ENCODE peak calls at places on chromosomes 6 and 20, in ten cellular contexts. Y is MCF 10A; B is H9; F is heart right ventricle; O is BJ; U is AG09309; M is A549; V is CD4-positive, alpha-beta T cell; W is hepatocyte; G is omental fat pad. E is an unnamed sample.

GRCh38 chr6:10481101-10481500 is 40.0 kb upstream of the GCNT2 start:
- DNase-seq in Y (no peak), B (no peak), F (no peak), O (no peak), U (no peak), M (no peak), V (no peak), W (no peak), G (no peak), E (no peak)

GRCh38 chr6:139287868-139288267 is 3.9 kb downstream of the TXLNB start:
- DNase-seq in Y (no peak), B (no peak), F (no peak), O (no peak), U (no peak), M (no peak), V (no peak), W (no peak), G (no peak), E (no peak)

GRCh38 chr6:139640453-139640852 is 266.0 kb upstream of the CITED2 start:
- DNase-seq in Y (no peak), B (no peak), F (no peak), O (no peak), U (no peak), M (no peak), V (no peak), W (no peak), G (no peak), E (no peak)

GRCh38 chr20:23826541-23827018 is at the start of gene CST2:
- DNase-seq in Y (no peak), B (peak), F (no peak), O (no peak), U (no peak), M (peak), V (no peak), W (no peak), G (no peak), E (no peak)

GRCh38 chr6:31945507-31946369 is at the start of gene CFB:
- DNase-seq in Y (peak), B (peak), F (peak), O (no peak), U (peak), M (peak), V (no peak), W (peak), G (peak), E (peak)

GRCh38 chr6:151763303-151763702 is 44.2 kb upstream of the ESR1 start:
- DNase-seq in Y (peak), B (no peak), F (no peak), O (no peak), U (no peak), M (no peak), V (no peak), W (no peak), G (no peak), E (no peak)

GRCh38 chr20:63745961-63746765 is 6.6 kb downstream of the SLC2A4RG start:
- DNase-seq in Y (no peak), B (no peak), F (no peak), O (no peak), U (no peak), M (no peak), V (no peak), W (peak), G (no peak), E (no peak)

GRCh38 chr6:123447315-123447937 is 189.3 kb downstream of the TRDN start:
- DNase-seq in Y (no peak), B (no peak), F (no peak), O (no peak), U (no peak), M (no peak), V (no peak), W (no peak), G (no peak), E (no peak)

GRCh38 chr6:79671605-79672266 is 40.6 kb downstream of the SH3BGRL2 start:
- DNase-seq in Y (peak), B (peak), F (peak), O (no peak), U (no peak), M (peak), V (peak), W (peak), G (no peak), E (peak)

GRCh38 chr6:28995093-28995650 is 9.9 kb downstream of the ZNF311 start:
- DNase-seq in Y (no peak), B (no peak), F (no peak), O (no peak), U (no peak), M (no peak), V (no peak), W (no peak), G (no peak), E (no peak)

GRCh38 chr6:25192562-25192961 is 86.6 kb upstream of the CARMIL1 start:
- DNase-seq in Y (peak), B (no peak), F (no peak), O (no peak), U (no peak), M (no peak), V (no peak), W (no peak), G (no peak), E (no peak)

GRCh38 chr6:87705070-87705691 is 3.1 kb upstream of the AKIRIN2 start:
- DNase-seq in Y (no peak), B (no peak), F (no peak), O (no peak), U (no peak), M (peak), V (no peak), W (peak), G (no peak), E (peak)

GRCh38 chr6:168291450-168291849 is 28.1 kb downstream of the DACT2 start:
- DNase-seq in Y (no peak), B (no peak), F (no peak), O (no peak), U (no peak), M (no peak), V (no peak), W (no peak), G (no peak), E (no peak)

GRCh38 chr6:124260337-124260736 is 456.7 kb downstream of the NKAIN2 start:
- DNase-seq in Y (no peak), B (no peak), F (no peak), O (no peak), U (no peak), M (no peak), V (no peak), W (no peak), G (no peak), E (no peak)

GRCh38 chr6:3310710-3311109 is 52.0 kb downstream of the PSMG4 start:
- DNase-seq in Y (peak), B (no peak), F (no peak), O (no peak), U (no peak), M (no peak), V (no peak), W (no peak), G (no peak), E (no peak)

GRCh38 chr6:40394381-40394780 is 192.8 kb downstream of the LRFN2 start:
- DNase-seq in Y (no peak), B (no peak), F (no peak), O (no peak), U (no peak), M (no peak), V (no peak), W (no peak), G (no peak), E (no peak)

GRCh38 chr6:87756858-87757257 is 54.8 kb upstream of the AKIRIN2 start:
- DNase-seq in Y (peak), B (no peak), F (no peak), O (peak), U (peak), M (peak), V (no peak), W (no peak), G (no peak), E (no peak)

GRCh38 chr6:42165016-42165415 is 8.1 kb upstream of the GUCA1A start:
- DNase-seq in Y (no peak), B (no peak), F (no peak), O (peak), U (peak), M (no peak), V (no peak), W (no peak), G (no peak), E (no peak)

GRCh38 chr20:60512436-60512835 is 554.2 kb downstream of the CDH26 start:
- DNase-seq in Y (peak), B (peak), F (no peak), O (peak), U (peak), M (no peak), V (no peak), W (no peak), G (no peak), E (no peak)

GRCh38 chr6:2970753-2971419 is 481 bp downstream of the SERPINB6 start:
- DNase-seq in Y (peak), B (no peak), F (peak), O (no peak), U (no peak), M (peak), V (peak), W (peak), G (no peak), E (peak)

GRCh38 chr6:144360401-144360800 is 75.3 kb downstream of the UTRN start:
- DNase-seq in Y (peak), B (peak), F (no peak), O (no peak), U (no peak), M (no peak), V (no peak), W (no peak), G (no peak), E (peak)

GRCh38 chr20:57211949-57212889 is 54.2 kb downstream of the BMP7 start:
- DNase-seq in Y (peak), B (peak), F (peak), O (no peak), U (peak), M (peak), V (no peak), W (peak), G (peak), E (peak)

GRCh38 chr20:12391099-12391498 is 473.4 kb downstream of the BTBD3 start:
- DNase-seq in Y (no peak), B (no peak), F (no peak), O (no peak), U (no peak), M (no peak), V (no peak), W (no peak), G (no peak), E (no peak)

GRCh38 chr6:160077526-160077925 is 44.1 kb upstream of the SLC22A1 start:
- DNase-seq in Y (no peak), B (no peak), F (no peak), O (peak), U (no peak), M (no peak), V (no peak), W (no peak), G (no peak), E (no peak)

GRCh38 chr6:132007474-132008190 is 56.5 kb upstream of the CCN2 start:
- DNase-seq in Y (peak), B (no peak), F (no peak), O (no peak), U (no peak), M (peak), V (no peak), W (no peak), G (no peak), E (no peak)

GRCh38 chr6:169908403-169908933 is 157.0 kb downstream of the ERMARD start:
- DNase-seq in Y (no peak), B (no peak), F (no peak), O (no peak), U (no peak), M (no peak), V (no peak), W (no peak), G (no peak), E (no peak)

GRCh38 chr20:53692465-53693067 is 98.9 kb upstream of the ZNF217 start:
- DNase-seq in Y (no peak), B (no peak), F (peak), O (no peak), U (peak), M (no peak), V (no peak), W (no peak), G (no peak), E (no peak)

GRCh38 chr20:63775096-63775978 is 35.8 kb downstream of the SLC2A4RG start:
- DNase-seq in Y (no peak), B (peak), F (no peak), O (no peak), U (no peak), M (no peak), V (peak), W (peak), G (no peak), E (no peak)

GRCh38 chr20:17618673-17619013 is 48.8 kb downstream of the DSTN start:
- DNase-seq in Y (no peak), B (no peak), F (no peak), O (no peak), U (no peak), M (no peak), V (no peak), W (no peak), G (no peak), E (no peak)

GRCh38 chr20:38214871-38215788 is 45.4 kb downstream of the KIAA1755 start:
- DNase-seq in Y (no peak), B (no peak), F (no peak), O (no peak), U (no peak), M (peak), V (no peak), W (no peak), G (no peak), E (no peak)

GRCh38 chr6:626236-626635 is 30.7 kb downstream of the HUS1B start:
- DNase-seq in Y (no peak), B (no peak), F (no peak), O (no peak), U (no peak), M (no peak), V (no peak), W (peak), G (no peak), E (no peak)

GRCh38 chr6:26020983-26021349 is 58.4 kb downstream of the TRIM38 start:
- DNase-seq in Y (peak), B (no peak), F (peak), O (no peak), U (no peak), M (peak), V (peak), W (peak), G (peak), E (peak)

DNA sequence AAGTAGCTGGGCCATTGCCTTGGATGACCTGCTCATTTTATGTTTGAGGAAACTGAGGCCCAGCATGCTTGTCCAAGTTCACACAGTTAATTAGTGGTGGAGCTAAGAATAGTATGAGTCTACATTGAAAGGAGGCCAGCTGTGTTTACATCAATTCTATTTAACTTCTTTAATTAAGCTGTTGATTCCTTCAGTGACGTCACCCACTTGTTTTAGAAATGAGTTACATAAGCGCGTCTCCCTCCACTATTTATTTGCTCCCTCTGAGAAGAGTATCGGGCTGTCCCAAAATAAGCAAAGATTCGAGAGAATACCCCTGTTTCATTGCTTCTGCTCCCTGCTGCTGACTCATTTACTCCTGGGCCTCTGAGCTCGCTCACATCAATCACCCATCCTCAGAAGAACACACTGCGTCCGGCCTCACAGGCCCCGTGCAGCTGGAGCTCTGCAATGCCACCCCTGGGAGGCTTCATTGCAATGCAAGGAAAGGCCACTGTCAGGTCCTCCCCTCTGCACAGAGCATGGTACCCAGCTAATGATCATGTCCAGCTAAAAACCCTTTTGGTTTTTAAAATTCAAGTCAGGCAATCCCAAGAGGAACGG is 74.8 kb upstream of the BMP2 start:
- DNase-seq in Y (no peak), B (no peak), F (no peak), O (no peak), U (no peak), M (no peak), V (no peak), W (peak), G (no peak), E (no peak)
- TF ChIP-seq CTCF in Y (no peak), B (no peak), F (no peak), O (no peak), U (no peak), M (no peak), V (no peak), W (no peak), G (no peak), E (no peak)

GRCh38 chr6:33288942-33289783 is at the start of the genes PFDN6 and WDR46:
- DNase-seq in Y (peak), B (peak), F (peak), O (peak), U (peak), M (peak), V (peak), W (peak), G (peak), E (peak)
- TF ChIP-seq CTCF in Y (no peak), B (no peak), F (no peak), O (no peak), U (no peak), M (no peak), V (no peak), W (no peak), G (no peak), E (no peak)

GRCh38 chr20:62624325-62624690 is 18.0 kb upstream of the SLCO4A1 start:
- DNase-seq in Y (peak), B (no peak), F (no peak), O (no peak), U (no peak), M (no peak), V (no peak), W (peak), G (no peak), E (peak)
- TF ChIP-seq CTCF in Y (no peak), B (peak), F (no peak), O (no peak), U (no peak), M (no peak), V (no peak), W (no peak), G (no peak), E (peak)

DNA sequence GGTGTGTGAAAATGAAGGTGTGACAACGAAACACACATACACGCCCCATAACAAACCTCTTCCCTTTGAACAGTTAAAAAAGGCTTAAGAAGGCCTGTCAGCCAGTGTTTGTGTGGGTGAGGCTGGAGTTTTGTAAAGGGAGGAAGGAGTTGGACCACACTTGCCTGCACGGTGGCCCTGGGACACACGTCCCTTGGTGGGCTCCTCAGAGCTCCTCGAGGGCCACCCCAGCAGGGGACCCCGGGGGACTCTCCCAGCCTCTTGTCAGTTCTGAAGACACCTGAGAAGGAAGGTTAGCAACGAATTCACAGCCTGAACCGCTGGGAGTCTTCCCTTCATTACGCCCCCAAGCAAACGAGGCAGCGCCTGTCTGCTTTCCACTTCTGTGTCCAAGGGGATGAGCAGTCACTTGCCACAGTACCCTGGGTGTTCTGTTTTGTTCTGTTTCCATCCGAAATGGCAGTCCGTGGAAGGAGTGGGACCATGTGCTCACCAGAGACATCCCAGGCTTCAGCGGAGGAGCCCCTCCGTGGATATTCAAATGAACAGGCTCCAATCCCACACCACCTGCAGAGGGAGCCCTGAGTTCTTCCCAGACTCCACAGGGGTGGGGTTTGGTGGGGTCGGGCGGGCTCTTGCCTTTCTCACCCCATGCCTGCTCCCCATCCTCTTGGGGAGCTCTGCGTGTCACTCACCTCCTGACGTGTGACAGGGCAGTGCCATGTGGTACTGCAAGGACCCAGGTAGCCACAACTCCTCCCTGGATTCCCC is 68.6 kb downstream of the NRN1 start:
- DNase-seq in Y (no peak), B (no peak), F (no peak), O (no peak), U (no peak), M (no peak), V (no peak), W (no peak), G (no peak), E (no peak)
- TF ChIP-seq CTCF in Y (no peak), B (peak), F (no peak), O (no peak), U (no peak), M (no peak), V (no peak), W (no peak), G (no peak), E (no peak)